ENCODE peak calls at places on chromosome 5, in five cellular contexts. One of them, this sample, is unnamed.

GRCh38 chr5:130715541-130715940 is 449.5 kb downstream of the HINT1 start:
- DNase-seq in NCI-H1092 treated with DMSO at 0.1 percent for 48 hours: no peak
- DNase-seq in PC-9: no peak
- DNase-seq in EH: no peak
- DNase-seq in hepatic stellate cell: no peak
- DNase-seq in this sample: no peak

GRCh38 chr5:112907166-112907611 is 14.8 kb downstream of the REEP5 start:
- DNase-seq in NCI-H1092 treated with DMSO at 0.1 percent for 48 hours: no peak
- DNase-seq in PC-9: no peak
- DNase-seq in EH: no peak
- DNase-seq in hepatic stellate cell: no peak
- DNase-seq in this sample: no peak

GRCh38 chr5:173535166-173535975 is 81.1 kb downstream of the BOD1 start:
- DNase-seq in NCI-H1092 treated with DMSO at 0.1 percent for 48 hours: no peak
- DNase-seq in PC-9: peak
- DNase-seq in EH: no peak
- DNase-seq in hepatic stellate cell: no peak
- DNase-seq in this sample: no peak

GRCh38 chr5:72387985-72388384 is 67.8 kb downstream of the PTCD2 start:
- DNase-seq in NCI-H1092 treated with DMSO at 0.1 percent for 48 hours: no peak
- DNase-seq in PC-9: peak
- DNase-seq in EH: peak
- DNase-seq in hepatic stellate cell: peak
- DNase-seq in this sample: peak

GRCh38 chr5:25544652-25545249 is 900.0 kb upstream of the CDH10 start:
- DNase-seq in NCI-H1092 treated with DMSO at 0.1 percent for 48 hours: peak
- DNase-seq in PC-9: peak
- DNase-seq in EH: no peak
- DNase-seq in hepatic stellate cell: no peak
- DNase-seq in this sample: peak

GRCh38 chr5:157665467-157666085 is 5.8 kb upstream of the C5orf52 start:
- DNase-seq in NCI-H1092 treated with DMSO at 0.1 percent for 48 hours: no peak
- DNase-seq in PC-9: peak
- DNase-seq in EH: peak
- DNase-seq in hepatic stellate cell: peak
- DNase-seq in this sample: peak

GRCh38 chr5:431001-431710 is 11.8 kb upstream of the EXOC3 start:
- DNase-seq in NCI-H1092 treated with DMSO at 0.1 percent for 48 hours: no peak
- DNase-seq in PC-9: no peak
- DNase-seq in EH: peak
- DNase-seq in hepatic stellate cell: peak
- DNase-seq in this sample: peak

GRCh38 chr5:86786955-86787354 is 169.2 kb downstream of the COX7C start:
- DNase-seq in NCI-H1092 treated with DMSO at 0.1 percent for 48 hours: no peak
- DNase-seq in PC-9: no peak
- DNase-seq in EH: no peak
- DNase-seq in hepatic stellate cell: no peak
- DNase-seq in this sample: no peak

GRCh38 chr5:92946546-92946945 is 634.5 kb downstream of the NR2F1-AS1 start:
- DNase-seq in NCI-H1092 treated with DMSO at 0.1 percent for 48 hours: no peak
- DNase-seq in PC-9: no peak
- DNase-seq in EH: no peak
- DNase-seq in hepatic stellate cell: no peak
- DNase-seq in this sample: no peak

GRCh38 chr5:77426670-77427069 is 65.4 kb downstream of the WDR41 start:
- DNase-seq in NCI-H1092 treated with DMSO at 0.1 percent for 48 hours: no peak
- DNase-seq in PC-9: peak
- DNase-seq in EH: peak
- DNase-seq in hepatic stellate cell: peak
- DNase-seq in this sample: no peak

GRCh38 chr5:134526483-134527155 is 1.1 kb downstream of the JADE2 start:
- DNase-seq in NCI-H1092 treated with DMSO at 0.1 percent for 48 hours: no peak
- DNase-seq in PC-9: no peak
- DNase-seq in EH: peak
- DNase-seq in hepatic stellate cell: peak
- DNase-seq in this sample: peak

GRCh38 chr5:142717582-142718215 is 31.8 kb upstream of the FGF1 start:
- DNase-seq in NCI-H1092 treated with DMSO at 0.1 percent for 48 hours: peak
- DNase-seq in PC-9: peak
- DNase-seq in EH: peak
- DNase-seq in hepatic stellate cell: peak
- DNase-seq in this sample: no peak

GRCh38 chr5:177373806-177374205 is 10.4 kb upstream of the SLC34A1 start:
- DNase-seq in NCI-H1092 treated with DMSO at 0.1 percent for 48 hours: no peak
- DNase-seq in PC-9: no peak
- DNase-seq in EH: no peak
- DNase-seq in hepatic stellate cell: no peak
- DNase-seq in this sample: no peak

GRCh38 chr5:89849819-89850515 is 559.6 kb downstream of the CETN3 start:
- DNase-seq in NCI-H1092 treated with DMSO at 0.1 percent for 48 hours: no peak
- DNase-seq in PC-9: no peak
- DNase-seq in EH: no peak
- DNase-seq in hepatic stellate cell: no peak
- DNase-seq in this sample: no peak

GRCh38 chr5:123755587-123756324 is 243.8 kb downstream of the CSNK1G3 start:
- DNase-seq in NCI-H1092 treated with DMSO at 0.1 percent for 48 hours: no peak
- DNase-seq in PC-9: no peak
- DNase-seq in EH: peak
- DNase-seq in hepatic stellate cell: peak
- DNase-seq in this sample: no peak

GRCh38 chr5:172591636-172592035 is 49.4 kb upstream of the NEURL1B start:
- DNase-seq in NCI-H1092 treated with DMSO at 0.1 percent for 48 hours: peak
- DNase-seq in PC-9: no peak
- DNase-seq in EH: no peak
- DNase-seq in hepatic stellate cell: no peak
- DNase-seq in this sample: no peak

GRCh38 chr5:52989781-52990530 is 804 bp downstream of the ITGA2 start:
- DNase-seq in NCI-H1092 treated with DMSO at 0.1 percent for 48 hours: no peak
- DNase-seq in PC-9: no peak
- DNase-seq in EH: peak
- DNase-seq in hepatic stellate cell: peak
- DNase-seq in this sample: peak